ENCODE peak calls at places on chromosomes 5 and 9, in six cellular contexts. L, D, M, V, N and T are unnamed samples.

GRCh38 chr5:108634951-108635288 is 112.8 kb upstream of the FER start:
- DNase-seq in V (no peak), N (no peak), M (no peak), D (no peak), L (no peak), T (no peak)

GRCh38 chr5:133316346-133317343 is 264.8 kb downstream of the HSPA4 start:
- DNase-seq in L (no peak), D (no peak), V (no peak), M (no peak), N (no peak), T (no peak)

GRCh38 chr5:79562351-79563246 is 48.7 kb upstream of the HOMER1 start:
- DNase-seq in N (no peak), M (peak), L (peak), V (no peak), D (no peak), T (no peak)

GRCh38 chr9:109258619-109259321 is 62.1 kb downstream of the EPB41L4B start:
- DNase-seq in M (no peak), D (no peak), L (no peak), N (no peak), V (no peak), T (no peak)

GRCh38 chr5:60705144-60705543 is 5.2 kb upstream of the DEPDC1B start:
- DNase-seq in M (no peak), L (no peak), D (no peak), V (no peak), N (no peak), T (no peak)

GRCh38 chr9:20395671-20396070 is 226.6 kb downstream of the MLLT3 start:
- DNase-seq in V (no peak), D (no peak), M (no peak), L (no peak), N (no peak), T (no peak)

GRCh38 chr5:39137391-39138181 is 63.4 kb upstream of the RICTOR start:
- DNase-seq in N (no peak), D (no peak), L (no peak), M (no peak), V (no peak), T (no peak)

GRCh38 chr5:166909926-166910325 is 1381.5 kb upstream of the WWC1 start:
- DNase-seq in N (no peak), M (no peak), L (no peak), V (no peak), D (no peak), T (no peak)

GRCh38 chr5:33792559-33792958 is 99.2 kb downstream of the ADAMTS12 start:
- DNase-seq in M (no peak), N (no peak), L (no peak), V (no peak), D (no peak), T (no peak)

GRCh38 chr9:110797611-110798010 is 129.0 kb downstream of the MUSK start:
- DNase-seq in V (no peak), L (peak), D (no peak), N (no peak), M (no peak), T (no peak)

GRCh38 chr9:34744295-34745221 is 34.6 kb upstream of the CCL21 start:
- DNase-seq in L (peak), M (no peak), V (no peak), N (no peak), D (no peak), T (peak)

GRCh38 chr5:139862313-139862712 is 66.7 kb downstream of the PSD2 start:
- DNase-seq in N (no peak), L (peak), V (no peak), M (no peak), D (no peak), T (no peak)

GRCh38 chr9:16671591-16672137 is 198.8 kb downstream of the BNC2 start:
- DNase-seq in L (peak), V (no peak), N (no peak), D (no peak), M (no peak), T (no peak)

GRCh38 chr5:174793684-174794328 is 69.4 kb downstream of the MSX2 start:
- DNase-seq in D (peak), V (peak), M (no peak), N (peak), L (peak), T (peak)

GRCh38 chr9:109880276-109881169 is 100.5 kb downstream of the PALM2AKAP2 start:
- DNase-seq in M (no peak), V (no peak), N (no peak), L (peak), D (no peak), T (no peak)

GRCh38 chr9:35844628-35845301 is 15.7 kb downstream of the TMEM8B start:
- DNase-seq in V (peak), N (no peak), M (peak), L (peak), D (no peak), T (no peak)

GRCh38 chr9:124309665-124310064 is 51.9 kb downstream of the NEK6 start:
- DNase-seq in M (no peak), L (peak), N (no peak), V (no peak), D (peak), T (peak)

GRCh38 chr5:112226215-112226614 is 192.9 kb downstream of the EPB41L4A start:
- DNase-seq in N (no peak), L (no peak), D (no peak), V (no peak), M (no peak), T (no peak)

GRCh38 chr9:128903079-128903461 is 17.7 kb upstream of the PHYHD1 start:
- DNase-seq in L (no peak), D (no peak), M (no peak), V (no peak), N (no peak), T (no peak)

GRCh38 chr9:2336055-2336454 is 285.5 kb upstream of the VLDLR start:
- DNase-seq in D (no peak), M (no peak), V (no peak), N (no peak), L (peak), T (no peak)

GRCh38 chr9:112111461-112111860 is 63.6 kb downstream of the SUSD1 start:
- DNase-seq in M (no peak), L (no peak), D (no peak), N (no peak), V (no peak), T (no peak)

GRCh38 chr5:173890195-173890951 is 2.2 kb downstream of the CPEB4 start:
- DNase-seq in M (no peak), N (no peak), D (peak), L (peak), V (no peak), T (peak)

GRCh38 chr5:4199036-4199435 is 603.4 kb downstream of the IRX1 start:
- DNase-seq in N (no peak), D (no peak), V (no peak), M (no peak), L (no peak), T (no peak)

GRCh38 chr5:87120518-87121314 is 147.0 kb upstream of the RASA1 start:
- DNase-seq in N (no peak), D (no peak), V (peak), M (no peak), L (peak), T (no peak)

GRCh38 chr5:96520345-96520744 is 87.3 kb upstream of the PCSK1 start:
- DNase-seq in V (no peak), N (no peak), M (no peak), L (no peak), D (no peak), T (no peak)

GRCh38 chr5:80125022-80125961 is 90.1 kb downstream of the THBS4 start:
- DNase-seq in V (no peak), N (no peak), L (no peak), D (no peak), M (no peak), T (no peak)

GRCh38 chr5:98992552-98992951 is 63.7 kb upstream of the CHD1 start:
- DNase-seq in V (no peak), M (no peak), L (no peak), D (no peak), N (no peak), T (no peak)

GRCh38 chr9:88658311-88658822 is 123.4 kb downstream of the NXNL2 start:
- DNase-seq in L (peak), D (no peak), M (no peak), N (no peak), V (no peak), T (peak)

GRCh38 chr5:155508673-155509072 is 495.1 kb downstream of the KIF4B start:
- DNase-seq in M (no peak), D (no peak), V (no peak), N (no peak), L (no peak), T (no peak)

GRCh38 chr5:136279314-136279713 is 86.0 kb downstream of the TRPC7 start:
- DNase-seq in M (no peak), N (no peak), D (no peak), V (no peak), L (no peak), T (no peak)

GRCh38 chr5:111574316-111574715 is 62.0 kb upstream of the STARD4 start:
- DNase-seq in M (no peak), L (no peak), N (no peak), D (no peak), V (no peak), T (no peak)

GRCh38 chr5:44389410-44389879 is at the start of gene FGF10:
- DNase-seq in V (no peak), D (peak), M (no peak), L (no peak), N (no peak), T (peak)